ENCODE peak calls at places on chromosomes 2 and 18, in eight cellular contexts. A is esophagus squamous epithelium; G is coronary artery; T is CD8-positive, alpha-beta T cell; F is hypothalamus; I is activated T-helper 1 cell treated with anti-CD3 and anti-CD28 coated beads, Interleukin-2, amount 50 U/mL, for 16 hours; J is hepatocyte; U is GF-D8. V is an unnamed sample.

GRCh38 chr2:20074001-20074648 is 22.7 kb upstream of the LAPTM4A start:
- DNase-seq in G (no peak), J (no peak), I (no peak), T (no peak), F (no peak), U (no peak), A (no peak), V (no peak)

GRCh38 chr2:234164499-234165409 is 114.3 kb downstream of the SPP2 start:
- DNase-seq in T (peak), A (no peak), I (peak), F (no peak), U (no peak), J (no peak), G (no peak), V (no peak)

GRCh38 chr2:10901565-10901964 is 10.2 kb upstream of the KCNF1 start:
- DNase-seq in A (no peak), G (no peak), T (no peak), F (no peak), U (no peak), J (no peak), I (no peak), V (no peak)

GRCh38 chr2:85744771-85745601 is 8.8 kb upstream of the ATOH8 start:
- DNase-seq in T (no peak), J (no peak), G (no peak), F (no peak), A (no peak), U (no peak), I (no peak), V (no peak)

GRCh38 chr2:105644174-105644980 is 100.3 kb upstream of the NCK2 start:
- DNase-seq in F (no peak), G (no peak), T (no peak), A (no peak), I (no peak), J (no peak), U (no peak), V (no peak)

GRCh38 chr2:14749869-14750268 is 117.4 kb downstream of the LRATD1 start:
- DNase-seq in J (no peak), G (no peak), U (no peak), I (no peak), A (no peak), F (no peak), T (no peak), V (no peak)

GRCh38 chr18:46329736-46330246 is 225.6 kb downstream of the HAUS1 start:
- DNase-seq in U (no peak), G (no peak), F (no peak), T (no peak), I (no peak), A (no peak), J (no peak), V (no peak)

GRCh38 chr18:63241739-63242138 is 77.8 kb downstream of the BCL2 start:
- DNase-seq in J (no peak), A (no peak), I (no peak), T (no peak), F (no peak), G (no peak), U (no peak), V (no peak)

GRCh38 chr2:136324966-136325365 is 207.0 kb upstream of the CXCR4 start:
- DNase-seq in T (no peak), G (no peak), U (peak), F (no peak), I (no peak), J (no peak), A (no peak), V (peak)

GRCh38 chr2:18623782-18624181 is 34.4 kb upstream of the NT5C1B start:
- DNase-seq in J (no peak), U (no peak), T (no peak), I (no peak), A (no peak), F (no peak), G (no peak), V (no peak)

GRCh38 chr18:23228102-23229051 is 93.1 kb downstream of the CABLES1 start:
- DNase-seq in A (no peak), F (no peak), U (peak), J (no peak), I (no peak), G (no peak), T (no peak), V (peak)

GRCh38 chr2:217790681-217791392 is 212.0 kb downstream of the TNS1 start:
- DNase-seq in U (no peak), J (peak), G (no peak), A (no peak), T (no peak), F (no peak), I (no peak), V (no peak)

GRCh38 chr2:79453918-79454317 is 58.9 kb upstream of the CTNNA2 start:
- DNase-seq in T (no peak), G (no peak), J (peak), U (no peak), F (no peak), I (no peak), A (no peak), V (no peak)

GRCh38 chr2:142041105-142041504 is 89.7 kb downstream of the LRP1B start:
- DNase-seq in J (no peak), A (no peak), G (no peak), F (no peak), I (no peak), U (no peak), T (no peak), V (no peak)

GRCh38 chr18:28574175-28574574 is 397.2 kb upstream of the CDH2 start:
- DNase-seq in T (no peak), J (no peak), G (no peak), U (no peak), I (no peak), F (no peak), A (no peak), V (no peak)

GRCh38 chr2:11395971-11396689 is 51.7 kb upstream of the ROCK2 start:
- DNase-seq in A (no peak), T (no peak), I (no peak), F (no peak), G (no peak), U (no peak), J (no peak), V (no peak)

GRCh38 chr2:1849450-1849849 is 105.1 kb upstream of the PXDN start:
- DNase-seq in U (no peak), I (no peak), F (no peak), T (no peak), J (no peak), G (no peak), A (no peak), V (no peak)

GRCh38 chr2:119531292-119531691 is 7.0 kb upstream of the SCTR start:
- DNase-seq in A (no peak), T (no peak), I (no peak), U (no peak), F (no peak), J (no peak), G (no peak), V (no peak)

GRCh38 chr2:66897181-66897580 is 462.3 kb downstream of the MEIS1 start:
- DNase-seq in U (no peak), F (no peak), T (no peak), I (no peak), J (no peak), G (no peak), A (no peak), V (no peak)

GRCh38 chr2:206245178-206245778 is 29.2 kb upstream of the ZDBF2 start:
- DNase-seq in J (no peak), U (no peak), T (no peak), F (no peak), I (no peak), A (no peak), G (no peak), V (no peak)

GRCh38 chr2:152353364-152353763 is 18.4 kb downstream of the FMNL2 start:
- DNase-seq in A (no peak), J (no peak), G (no peak), I (no peak), F (no peak), U (no peak), T (no peak), V (no peak)

GRCh38 chr2:4628931-4629565 is 925.7 kb downstream of the DCDC2C start:
- DNase-seq in A (no peak), U (no peak), I (no peak), J (no peak), G (no peak), T (no peak), F (no peak), V (no peak)

GRCh38 chr2:240405654-240406313 is 29.7 kb upstream of the GPC1 start:
- DNase-seq in T (peak), I (no peak), U (no peak), J (no peak), F (no peak), A (no peak), G (no peak), V (no peak)

GRCh38 chr2:76546207-76546606 is 835.5 kb upstream of the GCFC2 start:
- DNase-seq in F (no peak), G (no peak), U (no peak), T (no peak), J (no peak), A (no peak), I (no peak), V (no peak)

GRCh38 chr2:60534034-60534393 is 19.4 kb downstream of the BCL11A start:
- DNase-seq in I (no peak), G (no peak), U (no peak), A (no peak), T (no peak), J (no peak), F (no peak), V (no peak)

GRCh38 chr2:170816499-170817246 is at the start of gene GAD1:
- DNase-seq in I (peak), T (peak), U (peak), J (peak), A (no peak), G (no peak), F (no peak), V (peak)

GRCh38 chr2:120465989-120466703 is 120.2 kb downstream of the INHBB start:
- DNase-seq in T (no peak), G (no peak), J (peak), F (no peak), A (no peak), I (no peak), U (no peak), V (no peak)

GRCh38 chr18:52409732-52410131 is 69.7 kb downstream of the DCC start:
- DNase-seq in T (no peak), J (peak), F (no peak), G (no peak), I (no peak), A (no peak), U (no peak), V (no peak)

V was measured in HL-60.